ENCODE peak calls at places on chromosome 10, in six cellular contexts. E is vagina; N is activated T-cell treated with anti-CD3 and anti-CD28 coated beads, Interleukin-2, amount 50 U/mL, for 24 hours; Q is WERI-Rb-1; C is GM23338; S is midbrain. K is an unnamed sample.

GRCh38 chr10:51832652-51833383 is 133.4 kb upstream of the CSTF2T start:
- DNase-seq in E (no peak), N (peak), Q (no peak), C (no peak), S (no peak), K (no peak)

GRCh38 chr10:28302012-28302667 is 724 bp downstream of the MPP7 start:
- DNase-seq in E (no peak), N (no peak), Q (no peak), C (peak), S (peak), K (no peak)

GRCh38 chr10:15182541-15183207 is 14.2 kb upstream of the NMT2 start:
- DNase-seq in E (no peak), N (no peak), Q (no peak), C (no peak), S (no peak), K (no peak)

GRCh38 chr10:111725035-111725434 is 458.5 kb downstream of the GPAM start:
- DNase-seq in E (no peak), N (no peak), Q (no peak), C (peak), S (no peak), K (no peak)

GRCh38 chr10:44020322-44021111 is 364.4 kb downstream of the CXCL12 start:
- DNase-seq in E (peak), N (no peak), Q (no peak), C (no peak), S (no peak), K (no peak)

GRCh38 chr10:92241158-92241500 is 49.7 kb downstream of the CPEB3 start:
- DNase-seq in E (no peak), N (no peak), Q (peak), C (peak), S (peak), K (peak)

GRCh38 chr10:122388287-122388997 is 13.9 kb downstream of the PLEKHA1 start:
- DNase-seq in E (no peak), N (no peak), Q (no peak), C (no peak), S (no peak), K (no peak)

GRCh38 chr10:1180836-1181235 is 124.7 kb downstream of the WDR37 start:
- DNase-seq in E (no peak), N (no peak), Q (no peak), C (peak), S (peak), K (peak)

GRCh38 chr10:78316451-78316931 is 282.8 kb downstream of the RPS24 start:
- DNase-seq in E (peak), N (no peak), Q (no peak), C (no peak), S (no peak), K (peak)

GRCh38 chr10:124650820-124651401 is 93.3 kb downstream of the FAM53B start:
- DNase-seq in E (no peak), N (peak), Q (no peak), C (peak), S (no peak), K (no peak)

GRCh38 chr10:100866010-100866409 is 46.8 kb upstream of the SLF2 start:
- DNase-seq in E (no peak), N (no peak), Q (no peak), C (no peak), S (no peak), K (no peak)

GRCh38 chr10:131258256-131258655 is 53.3 kb downstream of the TCERG1L start:
- DNase-seq in E (no peak), N (no peak), Q (no peak), C (no peak), S (no peak), K (no peak)

GRCh38 chr10:49139000-49139865 is 5.4 kb upstream of the FAM170B start:
- DNase-seq in E (peak), N (no peak), Q (no peak), C (no peak), S (no peak), K (no peak)

GRCh38 chr10:81179805-81180452 is 642.2 kb downstream of the SH2D4B start:
- DNase-seq in E (no peak), N (no peak), Q (peak), C (peak), S (peak), K (peak)

GRCh38 chr10:128498746-128499145 is 372.5 kb upstream of the MKI67 start:
- DNase-seq in E (no peak), N (no peak), Q (no peak), C (no peak), S (no peak), K (no peak)

GRCh38 chr10:3143366-3143765 is 29.2 kb downstream of the PITRM1 start:
- DNase-seq in E (no peak), N (no peak), Q (no peak), C (no peak), S (no peak), K (no peak)

GRCh38 chr10:47246409-47247189 is 53.4 kb upstream of the GDF10 start:
- DNase-seq in E (peak), N (no peak), Q (no peak), C (no peak), S (no peak), K (no peak)

GRCh38 chr10:64038097-64038496 is 516.9 kb downstream of the REEP3 start:
- DNase-seq in E (no peak), N (no peak), Q (no peak), C (no peak), S (no peak), K (no peak)

GRCh38 chr10:59362184-59362966 is at the start of gene FAM13C:
- DNase-seq in E (no peak), N (peak), Q (peak), C (peak), S (peak), K (peak)

GRCh38 chr10:29473087-29473356 is 161.7 kb downstream of the SVIL start:
- DNase-seq in E (no peak), N (no peak), Q (no peak), C (no peak), S (no peak), K (no peak)

GRCh38 chr10:126430512-126430911 is 42.2 kb upstream of the ADAM12 start:
- DNase-seq in E (no peak), N (no peak), Q (no peak), C (no peak), S (no peak), K (no peak)

GRCh38 chr10:72315054-72315453 is 39.7 kb downstream of the DNAJB12 start:
- DNase-seq in E (no peak), N (no peak), Q (no peak), C (peak), S (no peak), K (no peak)

GRCh38 chr10:78700413-78700812 is 368.4 kb upstream of the ZMIZ1 start:
- DNase-seq in E (no peak), N (no peak), Q (no peak), C (no peak), S (no peak), K (no peak)

GRCh38 chr10:97499561-97500296 is 1.0 kb downstream of the UBTD1 start:
- DNase-seq in E (no peak), N (no peak), Q (no peak), C (peak), S (peak), K (no peak)